ENCODE peak calls at places on chromosome 10, in six cellular contexts. K, N, B, T, L and R are unnamed samples.

GRCh38 chr10:17229967-17230682 is 2.1 kb downstream of the VIM start:
- DNase-seq in N (peak; percentile 61), T (peak; percentile 92), K (peak; percentile 52), L (peak; percentile 71), B (peak; percentile 89), R (no peak)

GRCh38 chr10:14330390-14331071 is at the start of gene FRMD4A:
- DNase-seq in K (no peak), T (peak; percentile 74), L (no peak), N (no peak), B (no peak), R (no peak)

GRCh38 chr10:113278664-113279063 is 274.2 kb upstream of the HABP2 start:
- DNase-seq in K (no peak), B (no peak), N (no peak), L (no peak), T (no peak), R (no peak)

GRCh38 chr10:28111712-28112111 is 112.8 kb upstream of the ODAD2 start:
- DNase-seq in K (no peak), B (peak; percentile 74), N (peak; percentile 58), L (no peak), T (no peak), R (no peak)

GRCh38 chr10:20990604-20991003 is 93.5 kb upstream of the NEBL start:
- DNase-seq in B (no peak), T (no peak), K (no peak), N (no peak), L (no peak), R (no peak)

GRCh38 chr10:7408003-7408493 is 2.8 kb downstream of the SFMBT2 start:
- DNase-seq in T (peak; percentile 74), N (no peak), K (no peak), B (no peak), L (no peak), R (no peak)

GRCh38 chr10:132750936-132751335 is 35.0 kb downstream of the NKX6-2 start:
- DNase-seq in N (no peak), K (no peak), L (no peak), B (no peak), T (no peak), R (no peak)

GRCh38 chr10:29412452-29413004 is 123.7 kb downstream of the LYZL1 start:
- DNase-seq in L (no peak), T (no peak), B (no peak), K (no peak), N (no peak), R (no peak)

GRCh38 chr10:86967481-86967941 is 771 bp upstream of the ADIRF start:
- DNase-seq in B (no peak), N (no peak), L (no peak), T (no peak), K (no peak), R (no peak)

GRCh38 chr10:110788620-110789385 is 82.9 kb upstream of the PDCD4 start:
- DNase-seq in T (no peak), B (no peak), L (no peak), K (no peak), N (no peak), R (no peak)

GRCh38 chr10:52729259-52730104 is 43.1 kb downstream of the MBL2 start:
- DNase-seq in L (peak; percentile 2), N (peak; percentile 34), K (no peak), B (peak; percentile 21), T (peak; percentile 40), R (peak; percentile 38)

GRCh38 chr10:97508342-97508741 is 9.6 kb downstream of the UBTD1 start:
- DNase-seq in B (no peak), N (peak; percentile 36), K (no peak), T (peak; percentile 71), L (no peak), R (no peak)

GRCh38 chr10:84344560-84344959 is 16.2 kb downstream of the CCSER2 start:
- DNase-seq in N (no peak), K (no peak), L (no peak), T (no peak), B (no peak), R (no peak)

GRCh38 chr10:44828515-44829142 is 82.5 kb upstream of the TMEM72 start:
- DNase-seq in L (no peak), T (peak; percentile 96), N (no peak), B (no peak), K (no peak), R (no peak)

GRCh38 chr10:113754768-113755167 is 3.3 kb downstream of the PLEKHS1 start:
- DNase-seq in B (no peak), T (no peak), L (no peak), N (no peak), K (no peak), R (no peak)

GRCh38 chr10:21912583-21912982 is 90.9 kb downstream of the DNAJC1 start:
- DNase-seq in B (no peak), K (no peak), L (no peak), N (no peak), T (no peak), R (no peak)

GRCh38 chr10:32771217-32771616 is 186.8 kb downstream of the ITGB1 start:
- DNase-seq in B (no peak), L (no peak), K (no peak), T (no peak), N (no peak), R (no peak)

GRCh38 chr10:98208925-98209324 is 59.1 kb downstream of the LOXL4 start:
- DNase-seq in L (no peak), K (no peak), T (no peak), N (no peak), B (no peak), R (no peak)

GRCh38 chr10:77513783-77514331 is 123.8 kb downstream of the KCNMA1 start:
- DNase-seq in K (no peak), B (peak; percentile 74), L (no peak), N (peak; percentile 93), T (peak; percentile 89), R (peak; percentile 85)

GRCh38 chr10:72162978-72163377 is 52.8 kb upstream of the ANAPC16 start:
- DNase-seq in N (peak; percentile 87), B (no peak), L (no peak), T (no peak), K (no peak), R (no peak)

GRCh38 chr10:69991151-69991550 is 61.5 kb upstream of the MACROH2A2 start:
- DNase-seq in B (no peak), T (no peak), K (no peak), L (no peak), N (no peak), R (no peak)

GRCh38 chr10:23643396-23643795 is 204.5 kb downstream of the OTUD1 start:
- DNase-seq in B (no peak), N (no peak), L (no peak), T (no peak), K (no peak), R (no peak)

GRCh38 chr10:22246680-22247391 is 29.0 kb upstream of the EBLN1 start:
- DNase-seq in N (peak; percentile 69), B (peak; percentile 95), L (no peak), K (no peak), T (no peak), R (peak; percentile 86)

GRCh38 chr10:58373446-58373834 is 11.8 kb upstream of the TFAM start:
- DNase-seq in T (no peak), K (no peak), L (no peak), N (no peak), B (no peak), R (no peak)

GRCh38 chr10:100009283-100009792 is 409 bp downstream of the DNMBP start:
- DNase-seq in L (peak; percentile 14), B (no peak), K (no peak), T (peak; percentile 84), N (no peak), R (no peak)

GRCh38 chr10:11610151-11610854 is 1.1 kb downstream of the USP6NL start:
- DNase-seq in N (no peak), K (no peak), B (no peak), L (no peak), T (no peak), R (no peak)

GRCh38 chr10:11358923-11359560 is 252.4 kb downstream of the USP6NL start:
- DNase-seq in K (no peak), T (no peak), B (no peak), L (no peak), N (no peak), R (no peak)

GRCh38 chr10:51313259-51313658 is 239.0 kb downstream of the PRKG1 start:
- DNase-seq in N (no peak), T (no peak), L (no peak), K (no peak), B (no peak), R (no peak)

GRCh38 chr10:101008823-101009423 is 9.3 kb downstream of the LZTS2 start:
- DNase-seq in K (no peak), T (no peak), N (no peak), B (no peak), L (no peak), R (no peak)

GRCh38 chr10:97590748-97591139 is 1.2 kb downstream of the C10orf62 start:
- DNase-seq in N (no peak), T (no peak), K (no peak), B (no peak), L (no peak), R (no peak)

GRCh38 chr10:79137826-79138225 is 69.1 kb downstream of the ZMIZ1 start:
- DNase-seq in B (no peak), K (no peak), N (no peak), T (peak; percentile 95), L (no peak), R (no peak)

GRCh38 chr10:63582686-63583085 is 61.5 kb downstream of the REEP3 start:
- DNase-seq in N (no peak), T (peak; percentile 91), B (no peak), L (no peak), K (no peak), R (no peak)

GRCh38 chr10:1309969-1310789 is 254.0 kb downstream of the WDR37 start:
- DNase-seq in N (no peak), K (no peak), L (no peak), B (no peak), T (no peak), R (no peak)

GRCh38 chr10:42513921-42514320 is 124.4 kb downstream of the ZNF33B start:
- DNase-seq in N (no peak), K (no peak), L (no peak), T (no peak), B (no peak), R (no peak)

GRCh38 chr10:36489928-36490279 is 635.5 kb upstream of the ANKRD30A start:
- DNase-seq in T (peak; percentile 36), K (no peak), L (no peak), B (no peak), N (no peak), R (no peak)

GRCh38 chr10:80356563-80356999 is at the start of the genes DYDC1 and DYDC2:
- DNase-seq in L (peak; percentile 56), B (no peak), N (no peak), K (peak; percentile 82), T (peak; percentile 97), R (no peak)

GRCh38 chr10:32105782-32106382 is 49.7 kb upstream of the KIF5B start:
- DNase-seq in L (no peak), B (no peak), K (no peak), N (no peak), T (no peak), R (no peak)

GRCh38 chr10:76278811-76279460 is 847.5 kb downstream of the LRMDA start:
- DNase-seq in L (no peak), B (no peak), T (no peak), K (no peak), N (no peak), R (no peak)